ENCODE peak calls at places on chromosomes 1 and 21, in six cellular contexts. R, Z, W, M, E and B are unnamed samples.

GRCh38 chr1:44571712-44572571 is 102.3 kb downstream of the TMEM53 start:
- DNase-seq in R (no peak), Z (no peak), W (peak), M (no peak), E (no peak), B (no peak)

GRCh38 chr21:39531777-39532333 is 80.1 kb downstream of the SH3BGR start:
- DNase-seq in R (no peak), Z (no peak), W (peak), M (no peak), E (no peak), B (no peak)

GRCh38 chr1:147389532-147390184 is 147.2 kb downstream of the CHD1L start:
- DNase-seq in R (peak), Z (no peak), W (peak), M (no peak), E (no peak), B (no peak)

GRCh38 chr1:225430301-225430700 is 2.5 kb upstream of the LBR start:
- DNase-seq in R (no peak), Z (no peak), W (no peak), M (no peak), E (no peak), B (no peak)

GRCh38 chr1:184156521-184157395 is 105.2 kb downstream of the TSEN15 start:
- DNase-seq in R (no peak), Z (no peak), W (no peak), M (no peak), E (no peak), B (no peak)

GRCh38 chr1:86421601-86422280 is 2.2 kb upstream of the CLCA2 start:
- DNase-seq in R (no peak), Z (no peak), W (no peak), M (no peak), E (no peak), B (no peak)

GRCh38 chr1:175195281-175195680 is 2.7 kb upstream of the KIAA0040 start:
- DNase-seq in R (no peak), Z (no peak), W (no peak), M (no peak), E (no peak), B (no peak)

GRCh38 chr21:15659768-15660423 is 69.9 kb upstream of the USP25 start:
- DNase-seq in R (no peak), Z (no peak), W (peak), M (no peak), E (no peak), B (no peak)

GRCh38 chr1:45216200-45216541 is 9.8 kb upstream of the ZSWIM5 start:
- DNase-seq in R (no peak), Z (no peak), W (no peak), M (no peak), E (no peak), B (no peak)

GRCh38 chr21:29346281-29346680 is 47.6 kb downstream of the BACH1 start:
- DNase-seq in R (no peak), Z (no peak), W (no peak), M (no peak), E (no peak), B (no peak)

GRCh38 chr1:112870887-112871646 is 84.9 kb downstream of the SLC16A1 start:
- DNase-seq in R (no peak), Z (no peak), W (no peak), M (no peak), E (no peak), B (no peak)

GRCh38 chr1:42748021-42748420 is 8.0 kb upstream of the CLDN19 start:
- DNase-seq in R (no peak), Z (no peak), W (no peak), M (no peak), E (no peak), B (no peak)

GRCh38 chr1:86205741-86206140 is 49.2 kb upstream of the COL24A1 start:
- DNase-seq in R (peak), Z (no peak), W (no peak), M (no peak), E (no peak), B (no peak)

GRCh38 chr1:212452323-212453155 is 19.8 kb downstream of the NENF start:
- DNase-seq in R (peak), Z (no peak), W (no peak), M (peak), E (no peak), B (no peak)

GRCh38 chr1:230772457-230773395 is 25.5 kb downstream of the CAPN9 start:
- DNase-seq in R (peak), Z (no peak), W (peak), M (peak), E (no peak), B (no peak)

GRCh38 chr1:228398741-228399461 is 7.7 kb downstream of the TRIM11 start:
- DNase-seq in R (no peak), Z (no peak), W (no peak), M (no peak), E (no peak), B (no peak)